ENCODE peak calls at places on chromosomes 12 and 14, in nine cellular contexts. G is body of pancreas, E is lung, K is foreskin fibroblast, W is astrocyte of the cerebellum, T is cardiac fibroblast, R is H7, Y is upper lobe of right lung, N is NB4. D is an unnamed sample.

GRCh38 chr12:95218164-95218851 is 701 bp downstream of the VEZT start:
- DNase-seq in G (no peak), E (no peak), K (peak), W (peak), T (peak), R (no peak), Y (no peak), N (peak), D (no peak)

GRCh38 chr14:53772936-53773335 is 183.7 kb downstream of the BMP4 start:
- DNase-seq in G (no peak), E (no peak), K (no peak), W (no peak), T (no peak), R (no peak), Y (no peak), N (no peak), D (no peak)

GRCh38 chr12:53593031-53593430 is 33.2 kb downstream of the ATF7 start:
- DNase-seq in G (no peak), E (no peak), K (no peak), W (no peak), T (no peak), R (no peak), Y (no peak), N (no peak), D (no peak)

GRCh38 chr14:39169541-39169900 is 612 bp downstream of the TRAPPC6B start:
- DNase-seq in G (peak), E (peak), K (peak), W (no peak), T (peak), R (no peak), Y (no peak), N (peak), D (no peak)

GRCh38 chr12:14741153-14741552 is 44.8 kb upstream of the GUCY2C start:
- DNase-seq in G (no peak), E (no peak), K (no peak), W (no peak), T (no peak), R (no peak), Y (no peak), N (no peak), D (no peak)

GRCh38 chr12:66947119-66947518 is 268.2 kb upstream of the GRIP1 start:
- DNase-seq in G (no peak), E (no peak), K (no peak), W (no peak), T (no peak), R (no peak), Y (no peak), N (no peak), D (no peak)

GRCh38 chr12:102427542-102427923 is 52.8 kb downstream of the IGF1 start:
- DNase-seq in G (peak), E (no peak), K (no peak), W (no peak), T (no peak), R (no peak), Y (no peak), N (no peak), D (peak)

GRCh38 chr12:15458008-15458407 is 135.7 kb downstream of the PTPRO start:
- DNase-seq in G (no peak), E (no peak), K (no peak), W (no peak), T (no peak), R (no peak), Y (no peak), N (no peak), D (no peak)

GRCh38 chr12:43758247-43758727 is 303 bp downstream of the PUS7L start:
- DNase-seq in G (peak), E (peak), K (peak), W (no peak), T (peak), R (peak), Y (peak), N (peak), D (peak)

GRCh38 chr12:121530600-121531355 is 50.0 kb downstream of the KDM2B start:
- DNase-seq in G (peak), E (peak), K (peak), W (peak), T (peak), R (no peak), Y (peak), N (peak), D (peak)

GRCh38 chr14:63594455-63595372 is 47.0 kb downstream of the WDR89 start:
- DNase-seq in G (no peak), E (no peak), K (no peak), W (no peak), T (no peak), R (no peak), Y (no peak), N (no peak), D (no peak)

GRCh38 chr14:65832431-65833253 is 420.1 kb downstream of the FUT8 start:
- DNase-seq in G (no peak), E (no peak), K (peak), W (no peak), T (peak), R (peak), Y (no peak), N (no peak), D (no peak)

GRCh38 chr12:46892034-46892705 is 66.4 kb upstream of the SLC38A4 start:
- DNase-seq in G (no peak), E (no peak), K (no peak), W (no peak), T (no peak), R (no peak), Y (no peak), N (no peak), D (no peak)

GRCh38 chr12:57237952-57238853 is 8.7 kb downstream of the SHMT2 start:
- DNase-seq in G (peak), E (no peak), K (peak), W (no peak), T (no peak), R (peak), Y (peak), N (no peak), D (no peak)

GRCh38 chr12:57236224-57236924 is 6.9 kb downstream of the SHMT2 start:
- DNase-seq in G (no peak), E (no peak), K (peak), W (no peak), T (no peak), R (peak), Y (no peak), N (no peak), D (no peak)

GRCh38 chr12:57236925-57237652 is 7.6 kb downstream of the SHMT2 start:
- DNase-seq in G (no peak), E (no peak), K (peak), W (no peak), T (peak), R (peak), Y (no peak), N (no peak), D (peak)

GRCh38 chr12:57238854-57239554 is 9.5 kb downstream of the SHMT2 start:
- DNase-seq in G (peak), E (peak), K (peak), W (peak), T (peak), R (peak), Y (peak), N (peak), D (peak)

GRCh38 chr12:57237653-57237951 is 8.1 kb downstream of the SHMT2 start:
- DNase-seq in G (no peak), E (no peak), K (no peak), W (no peak), T (no peak), R (no peak), Y (peak), N (no peak), D (no peak)
- H3K4me3 ChIP-seq in G (no peak), E (no peak), K (no peak), W (no peak), T (no peak), R (no peak), Y (no peak), N (no peak), D (no peak)

GRCh38 chr14:70585221-70585620 is 15.2 kb downstream of the MED6 start:
- DNase-seq in G (no peak), E (no peak), K (no peak), W (no peak), T (peak), R (peak), Y (no peak), N (peak), D (no peak)
- H3K4me3 ChIP-seq in G (no peak), E (no peak), K (no peak), W (no peak), T (no peak), R (no peak), Y (no peak), N (no peak), D (no peak)

DNA sequence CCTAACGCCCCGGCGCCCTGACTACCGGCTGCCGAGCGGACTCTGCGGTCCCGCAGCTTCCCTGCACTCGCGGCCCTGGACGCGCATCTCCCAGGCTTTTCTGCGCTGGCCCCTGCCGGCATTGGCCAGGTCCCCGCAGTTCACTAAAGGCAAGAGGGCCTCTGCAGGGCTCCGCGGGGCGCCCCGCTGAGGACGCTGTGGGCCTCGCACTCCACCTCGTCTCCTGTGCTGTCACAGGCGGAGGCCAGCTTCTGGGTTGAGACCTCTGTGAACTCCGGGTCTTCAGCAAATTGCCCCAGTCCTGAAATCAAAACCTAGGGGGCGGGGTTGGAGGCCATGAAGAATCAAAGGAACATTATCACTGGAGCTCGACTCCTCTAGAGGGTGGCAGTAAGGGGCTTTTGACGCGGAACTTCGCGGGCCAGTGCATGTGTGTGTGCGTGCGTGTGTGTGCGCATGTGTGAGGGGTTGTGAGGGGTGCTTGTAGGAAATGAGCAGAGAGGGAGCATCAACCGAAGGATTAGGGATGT is 68.5 kb upstream of the CAPRIN2 start:
- DNase-seq in G (peak), E (peak), K (no peak), W (no peak), T (peak), R (peak), Y (peak), N (peak), D (no peak)
- H3K4me3 ChIP-seq in G (no peak), E (peak), K (peak), W (no peak), T (no peak), R (peak), Y (peak), N (no peak), D (no peak)

DNA sequence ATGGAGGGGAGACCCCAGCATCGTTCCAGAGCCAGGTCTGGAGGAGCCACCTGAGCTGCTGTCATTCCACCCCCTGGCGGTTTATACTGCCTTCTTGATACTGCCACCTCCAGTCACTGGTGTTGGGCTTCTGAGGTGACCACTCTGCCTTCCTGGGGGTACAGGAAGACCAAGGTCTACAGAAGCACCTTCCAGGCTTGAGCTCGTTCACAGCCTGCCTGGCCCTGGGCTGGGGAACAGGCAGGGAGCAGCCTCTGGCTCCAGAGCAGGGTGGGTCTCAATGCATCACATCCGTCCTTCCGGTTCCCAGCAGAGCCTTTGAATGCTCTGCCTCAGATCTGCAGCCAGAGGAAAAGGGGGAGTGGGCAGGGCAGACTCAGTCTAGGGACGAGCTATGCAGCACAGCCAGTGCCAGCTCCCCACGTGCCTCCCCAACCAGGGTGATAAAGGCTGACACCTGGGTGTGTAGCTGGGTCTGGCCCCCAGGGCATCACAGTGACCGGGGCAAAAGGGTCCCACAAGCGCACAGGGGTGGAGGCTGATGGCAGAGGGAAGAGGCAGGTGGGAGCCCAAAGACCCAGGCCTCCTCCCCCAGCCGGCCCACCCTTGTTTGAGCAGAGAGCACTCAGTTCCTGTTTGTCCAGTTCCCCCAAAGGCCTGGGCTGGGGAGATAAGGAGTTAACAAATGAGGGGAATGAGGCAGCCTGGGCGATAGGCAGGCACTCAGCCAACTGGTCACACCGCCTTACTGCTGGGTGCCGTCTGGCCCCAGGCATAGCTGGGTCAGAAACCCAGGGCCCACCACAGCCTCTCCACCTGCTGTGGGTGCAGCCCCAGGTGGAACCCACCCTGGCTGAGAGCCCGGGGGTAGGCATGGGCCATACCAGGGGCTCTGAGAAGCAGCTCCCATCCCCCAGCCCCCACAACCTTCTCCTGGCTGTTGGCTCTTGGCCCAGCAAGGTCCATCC is 17.1 kb downstream of the DEGS2 start:
- DNase-seq in G (peak), E (peak), K (no peak), W (no peak), T (peak), R (no peak), Y (peak), N (no peak), D (no peak)
- H3K4me3 ChIP-seq in G (no peak), E (no peak), K (no peak), W (no peak), T (no peak), R (no peak), Y (no peak), N (no peak), D (no peak)

GRCh38 chr14:104091927-104092771 is 6.6 kb downstream of the ASPG start:
- DNase-seq in G (no peak), E (no peak), K (no peak), W (no peak), T (no peak), R (peak), Y (peak), N (no peak), D (no peak)
- H3K4me3 ChIP-seq in G (no peak), E (no peak), K (no peak), W (no peak), T (no peak), R (no peak), Y (no peak), N (no peak), D (no peak)